ENCODE peak calls at places on chromosome 13, in six cellular contexts. I is tibial nerve, P is heart left ventricle, X is uterus, O is ovary, E is body of pancreas. H is an unnamed sample.

GRCh38 chr13:111941845-111942447 is 125.0 kb upstream of the SOX1 start:
- DNase-seq in O (no peak), I (no peak), E (no peak), X (no peak), P (no peak), H (no peak)

GRCh38 chr13:69809152-69809551 is 298.5 kb upstream of the ATXN8OS start:
- DNase-seq in P (no peak), E (no peak), I (no peak), X (no peak), O (no peak), H (no peak)

GRCh38 chr13:43785166-43785680 is 1.5 kb downstream of the ENOX1 start:
- DNase-seq in E (no peak), O (no peak), I (no peak), X (no peak), P (no peak), H (no peak)

GRCh38 chr13:41222259-41222852 is 28.0 kb upstream of the KBTBD7 start:
- DNase-seq in O (no peak), P (peak), E (peak), X (peak), I (no peak), H (peak)

GRCh38 chr13:110463876-110464510 is 97.5 kb downstream of the RAB20 start:
- DNase-seq in P (no peak), I (no peak), O (no peak), X (no peak), E (no peak), H (no peak)

GRCh38 chr13:50122465-50122864 is 107.2 kb downstream of the KCNRG start:
- DNase-seq in P (no peak), O (no peak), I (no peak), E (no peak), X (no peak), H (no peak)

GRCh38 chr13:77874406-77874805 is 44.2 kb downstream of the EDNRB start:
- DNase-seq in X (no peak), E (no peak), O (no peak), I (no peak), P (no peak), H (no peak)

GRCh38 chr13:29892149-29892548 is 41.7 kb upstream of the UBL3 start:
- DNase-seq in I (no peak), E (no peak), X (no peak), P (no peak), O (no peak), H (no peak)

DNA sequence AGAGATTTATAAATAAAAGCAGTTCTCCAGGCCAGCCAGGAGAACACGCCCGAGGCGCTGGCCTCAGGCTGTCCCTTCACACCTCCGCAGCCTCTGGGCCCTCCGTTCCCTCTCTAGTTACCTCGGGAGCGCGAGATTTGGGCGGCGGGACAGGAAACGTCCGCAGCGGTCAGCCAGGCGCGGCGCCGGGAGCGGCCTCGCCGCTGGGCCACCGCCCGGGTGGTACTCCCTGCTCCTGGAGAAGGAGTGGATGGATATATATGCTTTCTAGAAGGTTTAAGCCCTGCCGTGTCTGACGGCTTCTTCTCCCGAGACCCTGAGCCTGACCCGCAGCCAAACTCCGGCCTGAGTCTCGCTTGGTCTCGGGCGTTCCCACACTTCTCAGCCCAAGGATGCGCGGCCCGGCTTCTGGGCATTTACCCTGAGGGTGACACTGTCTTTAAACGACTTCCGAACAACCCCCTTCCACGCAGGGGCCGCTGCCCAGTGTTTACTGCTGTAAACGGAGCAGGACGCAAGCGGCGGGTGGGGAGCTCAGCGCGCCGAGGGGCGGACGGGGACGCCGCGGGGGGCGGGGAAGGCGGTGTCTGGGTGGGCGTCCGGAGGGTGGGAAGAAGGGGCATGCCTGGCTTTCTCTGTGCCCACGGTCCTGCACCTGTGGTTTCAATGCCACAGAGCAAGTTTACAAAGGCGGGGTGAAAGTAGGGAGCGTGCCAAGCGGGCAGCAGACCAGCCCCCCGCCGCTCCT is 2.0 kb upstream of the ZIC2 start:
- DNase-seq in P (no peak), O (peak), E (no peak), X (no peak), I (no peak), H (no peak)
- TF ChIP-seq POLR2A in P (no peak), O (no peak), E (no peak), X (no peak), I (no peak), H (no peak)

DNA sequence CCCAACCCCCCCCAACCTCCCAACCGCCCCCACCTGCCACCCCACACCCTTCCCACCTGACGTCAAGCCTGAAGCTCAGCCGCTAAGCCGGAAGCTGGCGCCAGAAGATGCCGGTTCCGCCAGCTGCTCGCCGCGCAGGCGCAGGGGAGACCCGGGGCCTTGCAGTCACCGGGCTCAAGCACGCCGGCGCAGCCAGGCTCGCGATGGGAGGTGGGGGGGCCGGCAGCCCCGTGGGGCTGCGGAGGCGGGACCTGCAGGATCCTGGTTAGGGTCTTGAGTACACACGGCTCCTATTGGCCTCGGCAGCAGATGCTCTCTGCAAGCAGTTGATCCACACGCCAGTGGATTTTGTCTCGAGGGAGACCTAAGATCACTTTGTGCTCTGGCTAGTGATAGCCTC is at the start of gene LIG4:
- DNase-seq in I (peak), E (peak), X (peak), P (peak), O (peak), H (peak)
- TF ChIP-seq POLR2A in I (no peak), E (peak), X (no peak), P (no peak), O (no peak), H (no peak)

GRCh38 chr13:106566682-106567420 is 1.1 kb downstream of the ARGLU1 start:
- DNase-seq in P (peak), O (peak), E (peak), I (peak), X (peak), H (no peak)

GRCh38 chr13:106568225-106569003 is 477 bp upstream of the ARGLU1 start:
- DNase-seq in E (no peak), P (no peak), X (no peak), O (no peak), I (no peak), H (no peak)

GRCh38 chr13:106567421-106568224 is at the start of gene ARGLU1:
- DNase-seq in P (peak), O (peak), I (peak), E (peak), X (peak), H (peak)

GRCh38 chr13:106570354-106570822 is 2.5 kb upstream of the ARGLU1 start:
- DNase-seq in X (peak), E (peak), P (peak), I (peak), O (peak), H (peak)

DNA sequence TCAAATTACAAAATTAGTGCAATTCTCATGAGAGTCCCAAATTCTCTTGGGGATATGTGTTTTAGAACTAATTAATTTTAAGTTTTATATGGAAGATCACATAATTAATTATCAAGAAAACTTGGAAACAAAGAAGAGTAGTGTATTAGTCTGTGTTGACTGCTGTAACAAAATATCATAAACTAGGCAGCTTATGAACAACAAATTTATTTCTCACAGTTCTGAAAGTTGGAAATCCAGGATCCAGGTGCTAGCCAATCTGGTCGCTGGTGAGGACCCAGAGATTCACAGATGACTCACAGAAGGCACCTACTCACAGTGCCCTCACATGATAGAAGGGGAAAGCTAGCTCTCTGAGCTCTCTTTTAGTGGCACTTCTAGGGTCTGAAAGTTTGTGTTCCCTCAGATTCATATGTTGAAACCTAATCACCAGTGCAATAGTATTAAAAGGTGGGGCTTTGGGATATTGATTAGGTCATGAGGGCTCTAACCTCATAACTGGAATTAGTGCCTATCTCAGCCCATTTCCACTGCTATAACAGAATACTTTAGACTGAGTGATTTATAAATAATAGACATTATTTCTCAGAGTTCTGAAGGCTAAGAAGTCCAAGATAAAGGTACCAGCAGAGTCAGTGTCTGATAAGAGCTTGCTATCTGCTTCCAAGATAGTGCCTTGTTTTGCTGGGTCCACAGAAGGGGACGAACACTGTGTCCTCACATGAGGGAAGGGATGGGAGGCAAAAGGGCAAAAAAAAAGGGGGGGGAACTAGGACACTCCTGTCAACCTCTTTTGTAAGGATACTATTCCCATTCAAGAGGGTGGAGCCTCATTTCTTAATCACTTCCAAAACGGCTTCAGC is 1.5 kb upstream of the ARGLU1 start:
- DNase-seq in P (no peak), I (no peak), X (no peak), O (no peak), E (no peak), H (no peak)
- TF ChIP-seq POLR2A in P (no peak), I (no peak), X (no peak), O (no peak), E (no peak), H (no peak)

DNA sequence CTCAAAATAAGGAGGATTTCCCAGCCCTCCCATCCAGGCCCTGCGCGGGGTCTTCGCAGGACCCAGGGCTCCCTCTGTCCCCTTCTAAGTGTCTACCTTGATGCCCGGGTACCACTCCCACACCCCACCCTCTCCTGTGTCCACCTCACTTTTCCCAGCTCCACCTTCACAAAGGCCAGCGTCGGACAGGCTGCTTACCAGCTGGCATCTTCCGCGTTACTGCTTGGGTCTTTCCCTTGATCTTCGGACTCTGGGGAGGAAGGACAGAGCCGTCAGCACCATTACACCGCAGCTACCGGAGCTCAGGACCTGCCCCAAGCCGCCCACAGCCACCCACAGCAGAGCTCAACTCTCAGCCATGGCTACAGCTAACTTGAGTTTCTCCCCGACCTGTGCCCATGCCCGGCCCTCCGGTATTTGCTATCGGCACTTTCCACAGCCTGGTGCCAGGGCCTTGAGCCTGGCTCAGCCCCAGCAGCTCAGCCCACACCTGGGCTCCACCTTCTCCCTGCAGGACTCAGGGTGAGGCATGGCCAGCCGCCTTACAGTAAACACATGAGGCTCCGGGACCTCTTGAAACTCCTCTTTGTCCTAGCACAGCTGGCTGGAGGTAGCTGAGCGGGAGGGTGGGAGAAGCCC is 3.8 kb downstream of the C13orf46 start:
- DNase-seq in P (no peak), X (no peak), O (no peak), I (no peak), E (peak), H (no peak)
- TF ChIP-seq POLR2A in P (no peak), X (no peak), O (no peak), I (no peak), E (peak), H (no peak)